ENCODE peak calls at places on chromosomes 6 and 20, in ten cellular contexts. One of them, this sample, is unnamed.

GRCh38 chr6:128616342-128616741 is 95.9 kb upstream of the PTPRK start:
- DNase-seq in GM13977: no peak
- DNase-seq in RWPE1: no peak
- DNase-seq in K562: no peak
- DNase-seq in colonic mucosa: no peak
- DNase-seq in neural crest cell: no peak
- DNase-seq in astrocyte of the spinal cord: no peak
- DNase-seq in GM12865: no peak
- DNase-seq in WTC11: no peak
- DNase-seq in GM23338: no peak
- DNase-seq in this sample: no peak

GRCh38 chr6:150370112-150370511 is 1.3 kb downstream of the IYD start:
- DNase-seq in GM12865: no peak
- DNase-seq in colonic mucosa: no peak
- DNase-seq in GM13977: no peak
- DNase-seq in RWPE1: no peak
- DNase-seq in K562: no peak
- DNase-seq in GM23338: no peak
- DNase-seq in neural crest cell: no peak
- DNase-seq in WTC11: no peak
- DNase-seq in astrocyte of the spinal cord: no peak
- DNase-seq in this sample: no peak

GRCh38 chr20:44642203-44643153 is 9.0 kb downstream of the ADA start:
- DNase-seq in GM13977: peak
- DNase-seq in K562: peak
- DNase-seq in colonic mucosa: peak
- DNase-seq in GM23338: peak
- DNase-seq in WTC11: peak
- DNase-seq in neural crest cell: no peak
- DNase-seq in RWPE1: peak
- DNase-seq in astrocyte of the spinal cord: peak
- DNase-seq in GM12865: peak
- DNase-seq in this sample: no peak

GRCh38 chr6:20687494-20687893 is 153.2 kb downstream of the CDKAL1 start:
- DNase-seq in RWPE1: no peak
- DNase-seq in colonic mucosa: no peak
- DNase-seq in WTC11: no peak
- DNase-seq in GM23338: no peak
- DNase-seq in astrocyte of the spinal cord: no peak
- DNase-seq in K562: no peak
- DNase-seq in GM12865: peak
- DNase-seq in GM13977: no peak
- DNase-seq in neural crest cell: no peak
- DNase-seq in this sample: no peak

GRCh38 chr6:33599413-33599911 is 19.4 kb upstream of the BAK1 start:
- DNase-seq in neural crest cell: no peak
- DNase-seq in WTC11: no peak
- DNase-seq in K562: no peak
- DNase-seq in GM13977: no peak
- DNase-seq in GM12865: no peak
- DNase-seq in colonic mucosa: no peak
- DNase-seq in GM23338: no peak
- DNase-seq in astrocyte of the spinal cord: no peak
- DNase-seq in RWPE1: peak
- DNase-seq in this sample: no peak

GRCh38 chr20:37366749-37367148 is 20.8 kb downstream of the SRC start:
- DNase-seq in GM23338: no peak
- DNase-seq in astrocyte of the spinal cord: no peak
- DNase-seq in GM13977: no peak
- DNase-seq in K562: no peak
- DNase-seq in RWPE1: no peak
- DNase-seq in WTC11: no peak
- DNase-seq in colonic mucosa: no peak
- DNase-seq in GM12865: no peak
- DNase-seq in neural crest cell: no peak
- DNase-seq in this sample: no peak

GRCh38 chr20:47070176-47070575 is 175.5 kb downstream of the EYA2 start:
- DNase-seq in K562: no peak
- DNase-seq in WTC11: no peak
- DNase-seq in astrocyte of the spinal cord: peak
- DNase-seq in RWPE1: no peak
- DNase-seq in GM13977: no peak
- DNase-seq in GM23338: no peak
- DNase-seq in GM12865: no peak
- DNase-seq in neural crest cell: no peak
- DNase-seq in colonic mucosa: no peak
- DNase-seq in this sample: no peak

GRCh38 chr20:24411452-24412216 is 57.8 kb upstream of the SYNDIG1 start:
- DNase-seq in RWPE1: no peak
- DNase-seq in GM12865: no peak
- DNase-seq in neural crest cell: no peak
- DNase-seq in GM13977: no peak
- DNase-seq in colonic mucosa: no peak
- DNase-seq in WTC11: no peak
- DNase-seq in astrocyte of the spinal cord: no peak
- DNase-seq in K562: no peak
- DNase-seq in GM23338: no peak
- DNase-seq in this sample: no peak

GRCh38 chr6:168420706-168421105 is 20.3 kb upstream of the SMOC2 start:
- DNase-seq in GM23338: no peak
- DNase-seq in GM13977: no peak
- DNase-seq in K562: no peak
- DNase-seq in neural crest cell: no peak
- DNase-seq in RWPE1: no peak
- DNase-seq in colonic mucosa: no peak
- DNase-seq in WTC11: no peak
- DNase-seq in GM12865: no peak
- DNase-seq in astrocyte of the spinal cord: no peak
- DNase-seq in this sample: no peak

GRCh38 chr6:142367501-142368018 is 65.8 kb downstream of the ADGRG6 start:
- DNase-seq in K562: no peak
- DNase-seq in neural crest cell: no peak
- DNase-seq in colonic mucosa: no peak
- DNase-seq in GM12865: no peak
- DNase-seq in WTC11: no peak
- DNase-seq in GM23338: no peak
- DNase-seq in GM13977: no peak
- DNase-seq in astrocyte of the spinal cord: no peak
- DNase-seq in RWPE1: no peak
- DNase-seq in this sample: no peak

GRCh38 chr6:67358241-67358640 is 1276.8 kb upstream of the ADGRB3 start:
- DNase-seq in astrocyte of the spinal cord: no peak
- DNase-seq in K562: no peak
- DNase-seq in colonic mucosa: no peak
- DNase-seq in GM13977: no peak
- DNase-seq in neural crest cell: no peak
- DNase-seq in GM12865: no peak
- DNase-seq in GM23338: no peak
- DNase-seq in WTC11: no peak
- DNase-seq in RWPE1: no peak
- DNase-seq in this sample: no peak

GRCh38 chr20:2995796-2996195 is 47.6 kb upstream of the GNRH2 start:
- DNase-seq in RWPE1: no peak
- DNase-seq in astrocyte of the spinal cord: no peak
- DNase-seq in GM12865: no peak
- DNase-seq in GM13977: no peak
- DNase-seq in neural crest cell: no peak
- DNase-seq in WTC11: no peak
- DNase-seq in GM23338: no peak
- DNase-seq in K562: no peak
- DNase-seq in colonic mucosa: no peak
- DNase-seq in this sample: no peak

GRCh38 chr20:12808006-12808567 is 200.7 kb upstream of the SPTLC3 start:
- DNase-seq in colonic mucosa: no peak
- DNase-seq in neural crest cell: no peak
- DNase-seq in GM13977: no peak
- DNase-seq in WTC11: no peak
- DNase-seq in GM12865: no peak
- DNase-seq in RWPE1: no peak
- DNase-seq in K562: no peak
- DNase-seq in astrocyte of the spinal cord: no peak
- DNase-seq in GM23338: no peak
- DNase-seq in this sample: no peak
- TF ChIP-seq CTCF in colonic mucosa: no peak
- TF ChIP-seq CTCF in neural crest cell: no peak
- TF ChIP-seq CTCF in GM13977: no peak
- TF ChIP-seq CTCF in WTC11: no peak
- TF ChIP-seq CTCF in GM12865: no peak
- TF ChIP-seq CTCF in RWPE1: no peak
- TF ChIP-seq CTCF in K562: no peak
- TF ChIP-seq CTCF in astrocyte of the spinal cord: no peak
- TF ChIP-seq CTCF in GM23338: peak
- TF ChIP-seq CTCF in this sample: no peak

DNA sequence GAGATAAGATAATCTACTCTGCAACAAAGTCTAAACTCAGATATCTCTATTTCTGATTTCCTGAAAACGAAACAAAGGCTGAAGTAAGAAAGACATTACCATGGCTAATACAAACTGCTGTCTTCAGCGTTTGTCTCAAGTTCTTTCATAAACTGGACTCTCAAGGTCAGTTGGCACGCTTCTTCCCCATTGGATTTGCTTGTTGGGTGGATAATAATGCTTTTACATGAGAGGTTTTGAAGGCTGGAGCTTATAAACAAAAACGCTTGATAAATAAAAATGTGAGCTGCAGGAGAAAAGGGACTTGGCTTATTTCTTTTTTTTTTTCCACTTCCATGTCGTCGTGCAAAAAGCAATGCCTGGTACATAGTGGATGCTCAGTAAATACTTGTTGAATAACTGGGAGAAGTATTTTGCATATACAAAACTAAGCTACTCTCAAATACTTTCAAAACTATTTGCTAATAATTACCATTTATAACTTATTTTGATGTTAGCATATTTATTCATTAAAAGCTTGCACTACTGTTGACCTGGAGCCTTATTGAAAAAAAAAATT is 65.7 kb upstream of the EEF1A1 start:
- DNase-seq in astrocyte of the spinal cord: no peak
- DNase-seq in GM13977: no peak
- DNase-seq in WTC11: no peak
- DNase-seq in RWPE1: no peak
- DNase-seq in GM12865: peak
- DNase-seq in K562: no peak
- DNase-seq in neural crest cell: no peak
- DNase-seq in colonic mucosa: no peak
- DNase-seq in GM23338: no peak
- DNase-seq in this sample: no peak
- TF ChIP-seq CTCF in astrocyte of the spinal cord: no peak
- TF ChIP-seq CTCF in GM13977: no peak
- TF ChIP-seq CTCF in WTC11: no peak
- TF ChIP-seq CTCF in RWPE1: no peak
- TF ChIP-seq CTCF in GM12865: no peak
- TF ChIP-seq CTCF in K562: no peak
- TF ChIP-seq CTCF in neural crest cell: no peak
- TF ChIP-seq CTCF in colonic mucosa: no peak
- TF ChIP-seq CTCF in GM23338: no peak
- TF ChIP-seq CTCF in this sample: no peak

DNA sequence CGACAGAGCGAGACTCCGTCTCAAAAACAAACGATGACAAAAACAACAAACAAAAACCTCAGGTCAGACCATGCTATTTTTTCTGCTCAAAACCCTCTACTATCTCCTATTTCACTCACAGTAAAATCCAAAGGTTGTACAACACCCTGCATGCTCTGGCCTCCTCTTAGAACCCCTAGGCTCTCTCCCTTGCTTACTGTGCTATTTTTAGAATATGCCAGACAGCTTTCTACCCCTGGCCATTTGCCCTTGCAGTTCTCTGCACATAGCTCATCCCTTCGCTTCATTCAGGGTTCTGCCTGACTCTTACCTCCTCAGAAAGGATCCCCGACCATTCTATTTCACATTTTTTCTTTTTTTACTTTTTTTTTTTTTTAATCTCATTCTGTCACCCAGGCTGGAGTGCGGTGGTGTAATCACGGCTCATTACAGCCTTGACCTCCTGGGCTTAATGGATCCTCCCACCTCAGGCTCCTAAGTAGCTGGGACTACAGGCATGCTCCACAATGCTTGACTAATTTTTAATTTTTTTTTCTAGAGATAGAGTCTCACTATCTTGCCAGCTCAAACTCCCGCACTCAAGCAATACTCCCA is 33.6 kb downstream of the COMMD7 start:
- DNase-seq in GM13977: no peak
- DNase-seq in WTC11: no peak
- DNase-seq in GM23338: no peak
- DNase-seq in GM12865: no peak
- DNase-seq in astrocyte of the spinal cord: peak
- DNase-seq in colonic mucosa: no peak
- DNase-seq in K562: no peak
- DNase-seq in neural crest cell: no peak
- DNase-seq in RWPE1: no peak
- DNase-seq in this sample: no peak
- TF ChIP-seq CTCF in GM13977: no peak
- TF ChIP-seq CTCF in WTC11: no peak
- TF ChIP-seq CTCF in GM23338: no peak
- TF ChIP-seq CTCF in GM12865: no peak
- TF ChIP-seq CTCF in astrocyte of the spinal cord: no peak
- TF ChIP-seq CTCF in colonic mucosa: no peak
- TF ChIP-seq CTCF in K562: no peak
- TF ChIP-seq CTCF in neural crest cell: no peak
- TF ChIP-seq CTCF in RWPE1: no peak
- TF ChIP-seq CTCF in this sample: no peak

GRCh38 chr6:137872071-137872470 is 5.0 kb downstream of the TNFAIP3 start:
- DNase-seq in neural crest cell: no peak
- DNase-seq in K562: no peak
- DNase-seq in colonic mucosa: no peak
- DNase-seq in RWPE1: no peak
- DNase-seq in GM12865: no peak
- DNase-seq in astrocyte of the spinal cord: peak
- DNase-seq in GM23338: no peak
- DNase-seq in WTC11: no peak
- DNase-seq in GM13977: no peak
- DNase-seq in this sample: no peak

GRCh38 chr6:137870286-137870685 is 3.2 kb downstream of the TNFAIP3 start:
- DNase-seq in WTC11: no peak
- DNase-seq in astrocyte of the spinal cord: no peak
- DNase-seq in neural crest cell: no peak
- DNase-seq in GM23338: no peak
- DNase-seq in GM13977: no peak
- DNase-seq in RWPE1: no peak
- DNase-seq in K562: no peak
- DNase-seq in colonic mucosa: no peak
- DNase-seq in GM12865: no peak
- DNase-seq in this sample: no peak

GRCh38 chr6:137869781-137870180 is 2.7 kb downstream of the TNFAIP3 start:
- DNase-seq in WTC11: no peak
- DNase-seq in neural crest cell: no peak
- DNase-seq in colonic mucosa: no peak
- DNase-seq in GM12865: no peak
- DNase-seq in astrocyte of the spinal cord: no peak
- DNase-seq in GM13977: no peak
- DNase-seq in K562: no peak
- DNase-seq in GM23338: no peak
- DNase-seq in RWPE1: no peak
- DNase-seq in this sample: no peak

GRCh38 chr6:137871299-137871698 is 4.2 kb downstream of the TNFAIP3 start:
- DNase-seq in GM12865: peak
- DNase-seq in astrocyte of the spinal cord: no peak
- DNase-seq in neural crest cell: no peak
- DNase-seq in GM23338: no peak
- DNase-seq in colonic mucosa: no peak
- DNase-seq in RWPE1: no peak
- DNase-seq in WTC11: no peak
- DNase-seq in K562: no peak
- DNase-seq in GM13977: no peak
- DNase-seq in this sample: no peak

GRCh38 chr6:137870744-137871247 is 3.7 kb downstream of the TNFAIP3 start:
- DNase-seq in WTC11: no peak
- DNase-seq in K562: no peak
- DNase-seq in GM13977: peak
- DNase-seq in GM23338: peak
- DNase-seq in astrocyte of the spinal cord: no peak
- DNase-seq in GM12865: peak
- DNase-seq in neural crest cell: no peak
- DNase-seq in colonic mucosa: no peak
- DNase-seq in RWPE1: peak
- DNase-seq in this sample: no peak
- TF ChIP-seq CTCF in WTC11: no peak
- TF ChIP-seq CTCF in K562: no peak
- TF ChIP-seq CTCF in GM13977: no peak
- TF ChIP-seq CTCF in GM23338: no peak
- TF ChIP-seq CTCF in astrocyte of the spinal cord: peak
- TF ChIP-seq CTCF in GM12865: peak
- TF ChIP-seq CTCF in neural crest cell: no peak
- TF ChIP-seq CTCF in colonic mucosa: no peak
- TF ChIP-seq CTCF in RWPE1: no peak
- TF ChIP-seq CTCF in this sample: no peak

This sample was measured in D721Med.